ENCODE peak calls at places on chromosome 12, in five cellular contexts. One of them, this sample, is unnamed.

GRCh38 chr12:97555547-97556200 is 93.1 kb downstream of the RMST start:
- DNase-seq in fibroblast of lung: no peak
- DNase-seq in HCT116: no peak
- DNase-seq in hepatocyte: no peak
- DNase-seq in mammary epithelial cell: no peak
- DNase-seq in this sample: no peak

GRCh38 chr12:62698701-62699101 is 232.1 kb downstream of the MON2 start:
- DNase-seq in fibroblast of lung: peak; percentile 85
- DNase-seq in HCT116: no peak
- DNase-seq in hepatocyte: no peak
- DNase-seq in mammary epithelial cell: peak; percentile 32
- DNase-seq in this sample: no peak

GRCh38 chr12:100716949-100717732 is 77.4 kb upstream of the ANO4 start:
- DNase-seq in fibroblast of lung: peak; percentile 36
- DNase-seq in HCT116: no peak
- DNase-seq in hepatocyte: peak; percentile 48
- DNase-seq in mammary epithelial cell: no peak
- DNase-seq in this sample: no peak

GRCh38 chr12:90816353-90817089 is 138.5 kb downstream of the CCER1 start:
- DNase-seq in fibroblast of lung: peak; percentile 78
- DNase-seq in HCT116: no peak
- DNase-seq in hepatocyte: no peak
- DNase-seq in mammary epithelial cell: peak; percentile 74
- DNase-seq in this sample: no peak

GRCh38 chr12:52356762-52357580 is 10.3 kb downstream of the KRT85 start:
- DNase-seq in fibroblast of lung: no peak
- DNase-seq in HCT116: no peak
- DNase-seq in hepatocyte: no peak
- DNase-seq in mammary epithelial cell: no peak
- DNase-seq in this sample: no peak

GRCh38 chr12:58887071-58887470 is 33.2 kb downstream of the LRIG3 start:
- DNase-seq in fibroblast of lung: no peak
- DNase-seq in HCT116: no peak
- DNase-seq in hepatocyte: no peak
- DNase-seq in mammary epithelial cell: no peak
- DNase-seq in this sample: no peak

GRCh38 chr12:28327722-28328121 is 137.5 kb downstream of the CCDC91 start:
- DNase-seq in fibroblast of lung: no peak
- DNase-seq in HCT116: no peak
- DNase-seq in hepatocyte: no peak
- DNase-seq in mammary epithelial cell: no peak
- DNase-seq in this sample: no peak

GRCh38 chr12:24707379-24707778 is 241.5 kb downstream of the BCAT1 start:
- DNase-seq in fibroblast of lung: no peak
- DNase-seq in HCT116: no peak
- DNase-seq in hepatocyte: no peak
- DNase-seq in mammary epithelial cell: no peak
- DNase-seq in this sample: no peak

GRCh38 chr12:1457901-1458300 is 136.5 kb downstream of the FBXL14 start:
- DNase-seq in fibroblast of lung: peak; percentile 95
- DNase-seq in HCT116: no peak
- DNase-seq in hepatocyte: no peak
- DNase-seq in mammary epithelial cell: peak; percentile 43
- DNase-seq in this sample: no peak

GRCh38 chr12:8127138-8127537 is 3.7 kb downstream of the CLEC4A start:
- DNase-seq in fibroblast of lung: no peak
- DNase-seq in HCT116: no peak
- DNase-seq in hepatocyte: no peak
- DNase-seq in mammary epithelial cell: no peak
- DNase-seq in this sample: no peak

GRCh38 chr12:25269701-25270100 is 19.0 kb upstream of the KRAS start:
- DNase-seq in fibroblast of lung: no peak
- DNase-seq in HCT116: no peak
- DNase-seq in hepatocyte: no peak
- DNase-seq in mammary epithelial cell: no peak
- DNase-seq in this sample: no peak

GRCh38 chr12:110224379-110225304 is 56.4 kb upstream of the ATP2A2 start:
- DNase-seq in fibroblast of lung: peak; percentile 83
- DNase-seq in HCT116: no peak
- DNase-seq in hepatocyte: peak; percentile 64
- DNase-seq in mammary epithelial cell: peak; percentile 74
- DNase-seq in this sample: peak; percentile 6

GRCh38 chr12:85872497-85873091 is 1.5 kb upstream of the NTS start:
- DNase-seq in fibroblast of lung: peak; percentile 52
- DNase-seq in HCT116: peak; percentile 50
- DNase-seq in hepatocyte: peak; percentile 74
- DNase-seq in mammary epithelial cell: peak; percentile 45
- DNase-seq in this sample: peak; percentile 73

GRCh38 chr12:6383572-6384498 is at the start of gene LTBR:
- DNase-seq in fibroblast of lung: peak; percentile 82
- DNase-seq in HCT116: no peak
- DNase-seq in hepatocyte: peak; percentile 95
- DNase-seq in mammary epithelial cell: peak; percentile 90
- DNase-seq in this sample: no peak

GRCh38 chr12:67096533-67097318 is 172.4 kb upstream of the CAND1 start:
- DNase-seq in fibroblast of lung: peak; percentile 71
- DNase-seq in HCT116: no peak
- DNase-seq in hepatocyte: no peak
- DNase-seq in mammary epithelial cell: peak; percentile 85
- DNase-seq in this sample: no peak

GRCh38 chr12:130160711-130161231 is 1.5 kb upstream of the FZD10 start:
- DNase-seq in fibroblast of lung: no peak
- DNase-seq in HCT116: no peak
- DNase-seq in hepatocyte: no peak
- DNase-seq in mammary epithelial cell: no peak
- DNase-seq in this sample: no peak

GRCh38 chr12:49885663-49886461 is 17.8 kb downstream of the FAIM2 start:
- DNase-seq in fibroblast of lung: no peak
- DNase-seq in HCT116: no peak
- DNase-seq in hepatocyte: no peak
- DNase-seq in mammary epithelial cell: no peak
- DNase-seq in this sample: no peak

GRCh38 chr12:49883065-49883464 is 20.6 kb downstream of the FAIM2 start:
- DNase-seq in fibroblast of lung: no peak
- DNase-seq in HCT116: no peak
- DNase-seq in hepatocyte: no peak
- DNase-seq in mammary epithelial cell: no peak
- DNase-seq in this sample: no peak

GRCh38 chr12:49887091-49887490 is 16.6 kb downstream of the FAIM2 start:
- DNase-seq in fibroblast of lung: no peak
- DNase-seq in HCT116: no peak
- DNase-seq in hepatocyte: no peak
- DNase-seq in mammary epithelial cell: no peak
- DNase-seq in this sample: no peak

GRCh38 chr12:49887536-49888401 is 15.9 kb downstream of the FAIM2 start:
- DNase-seq in fibroblast of lung: no peak
- DNase-seq in HCT116: no peak
- DNase-seq in hepatocyte: no peak
- DNase-seq in mammary epithelial cell: no peak
- DNase-seq in this sample: no peak

DNA sequence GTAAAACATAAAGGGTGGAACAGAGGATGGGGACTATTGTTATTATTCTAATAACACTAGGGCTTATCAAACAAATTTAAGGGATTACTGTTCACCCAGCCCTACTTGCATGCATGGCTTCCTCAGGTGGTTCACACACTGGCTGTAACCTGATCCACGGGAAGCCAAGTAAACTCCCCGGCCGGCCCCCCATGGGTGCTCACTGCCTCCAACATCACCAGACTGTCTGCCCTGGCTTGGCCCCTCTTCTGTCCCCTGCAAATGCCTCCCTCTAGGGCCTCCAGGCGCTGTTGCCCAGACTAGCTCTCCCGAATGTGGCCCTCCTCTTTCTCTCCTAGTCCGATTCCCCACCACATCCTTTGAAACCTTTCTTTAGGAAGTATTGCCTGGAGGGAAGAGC is 18.6 kb downstream of the FAIM2 start:
- DNase-seq in fibroblast of lung: no peak
- DNase-seq in HCT116: no peak
- DNase-seq in hepatocyte: no peak
- DNase-seq in mammary epithelial cell: no peak
- DNase-seq in this sample: no peak
- TF ChIP-seq CTCF in fibroblast of lung: no peak
- TF ChIP-seq CTCF in HCT116: no peak
- TF ChIP-seq CTCF in hepatocyte: no peak
- TF ChIP-seq CTCF in mammary epithelial cell: no peak
- TF ChIP-seq CTCF in this sample: no peak

DNA sequence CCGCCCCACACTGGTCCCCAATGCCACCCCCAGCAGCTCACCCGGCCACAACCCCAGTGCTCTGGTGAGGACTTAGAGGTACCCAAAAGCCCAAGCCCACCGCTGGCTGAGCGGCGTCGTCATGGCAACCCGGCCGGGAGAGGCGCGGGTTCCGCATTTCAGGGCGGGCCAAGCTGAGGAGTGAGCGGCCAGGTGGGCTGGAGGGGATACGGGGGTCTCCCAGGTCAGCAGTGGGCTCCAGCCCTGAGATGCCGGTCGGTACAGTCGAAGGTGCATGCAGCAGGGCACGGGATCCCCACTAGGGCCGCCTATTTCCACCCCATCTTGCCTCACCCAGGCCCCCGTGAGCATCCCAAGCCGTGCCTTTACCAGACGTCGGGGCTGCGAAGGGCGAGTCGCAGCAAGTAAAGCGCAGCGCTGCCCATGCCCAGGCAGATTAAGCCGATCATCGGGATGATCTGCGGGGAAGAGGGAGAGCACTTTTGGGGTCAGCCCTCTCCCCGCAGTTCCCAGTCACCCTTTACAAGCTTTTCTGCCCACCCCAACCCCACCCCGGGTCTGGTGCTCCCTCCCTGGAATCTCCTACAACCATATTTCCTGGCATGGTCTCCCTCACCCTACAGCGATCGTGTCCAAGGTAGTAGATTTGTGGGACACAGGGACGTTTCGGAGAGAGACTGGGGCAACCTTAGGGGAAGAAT is 6.9 kb downstream of the SHMT2 start:
- DNase-seq in fibroblast of lung: no peak
- DNase-seq in HCT116: no peak
- DNase-seq in hepatocyte: peak; percentile 13
- DNase-seq in mammary epithelial cell: no peak
- DNase-seq in this sample: no peak
- TF ChIP-seq EZH2 in fibroblast of lung: no peak
- TF ChIP-seq EZH2 in HCT116: no peak
- TF ChIP-seq EZH2 in hepatocyte: no peak
- TF ChIP-seq EZH2 in mammary epithelial cell: no peak
- TF ChIP-seq EZH2 in this sample: no peak

DNA sequence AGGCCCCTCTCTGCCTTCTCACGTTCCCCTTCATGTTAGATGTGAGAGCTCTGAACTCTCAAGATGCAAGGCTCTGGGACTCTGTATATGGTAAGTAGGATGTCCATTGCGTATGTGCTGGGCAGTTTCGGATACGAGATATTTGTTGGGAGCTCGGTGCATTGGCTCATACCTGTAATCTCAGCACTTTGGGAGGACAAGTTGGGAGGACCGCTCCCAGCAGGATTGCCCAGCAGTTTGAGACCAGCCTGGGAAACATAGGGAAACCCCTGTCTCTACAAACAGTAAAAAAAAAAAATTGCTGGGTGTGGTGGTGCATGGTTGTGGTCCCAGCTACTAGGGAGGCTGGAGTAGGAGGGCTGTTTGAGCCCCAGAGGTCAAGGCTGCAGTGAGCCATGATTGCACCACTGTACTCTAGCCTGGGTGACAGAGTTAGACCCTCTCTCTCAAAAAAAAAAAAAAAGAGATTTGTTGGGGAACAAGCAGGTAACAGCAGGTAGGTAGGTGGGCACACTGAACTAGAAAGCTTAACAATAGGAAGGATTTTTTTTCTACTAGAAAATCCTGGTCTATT is 3.4 kb downstream of the TMEM120B start:
- DNase-seq in fibroblast of lung: no peak
- DNase-seq in HCT116: no peak
- DNase-seq in hepatocyte: no peak
- DNase-seq in mammary epithelial cell: no peak
- DNase-seq in this sample: no peak
- H3K4me3 ChIP-seq in fibroblast of lung: no peak overlapping the region
- H3K4me3 ChIP-seq in HCT116: no peak overlapping the region
- H3K4me3 ChIP-seq in hepatocyte: no peak overlapping the region
- H3K4me3 ChIP-seq in mammary epithelial cell: no peak overlapping the region
- H3K4me3 ChIP-seq in this sample: no peak overlapping the region

GRCh38 chr12:64323476-64324225 is 66.9 kb downstream of the C12orf56 start:
- DNase-seq in fibroblast of lung: no peak
- DNase-seq in HCT116: no peak
- DNase-seq in hepatocyte: no peak
- DNase-seq in mammary epithelial cell: no peak
- DNase-seq in this sample: no peak
- TF ChIP-seq CTCF in fibroblast of lung: no peak
- TF ChIP-seq CTCF in HCT116: no peak
- TF ChIP-seq CTCF in hepatocyte: no peak
- TF ChIP-seq CTCF in mammary epithelial cell: no peak
- TF ChIP-seq CTCF in this sample: no peak

GRCh38 chr12:122871851-122872785 is 23.8 kb downstream of the VPS37B start:
- DNase-seq in fibroblast of lung: peak; percentile 86
- DNase-seq in HCT116: no peak
- DNase-seq in hepatocyte: peak; percentile 65
- DNase-seq in mammary epithelial cell: peak; percentile 70
- DNase-seq in this sample: peak; percentile 49
- TF ChIP-seq EZH2 in fibroblast of lung: no peak
- TF ChIP-seq EZH2 in HCT116: no peak
- TF ChIP-seq EZH2 in hepatocyte: no peak
- TF ChIP-seq EZH2 in mammary epithelial cell: no peak
- TF ChIP-seq EZH2 in this sample: no peak

DNA sequence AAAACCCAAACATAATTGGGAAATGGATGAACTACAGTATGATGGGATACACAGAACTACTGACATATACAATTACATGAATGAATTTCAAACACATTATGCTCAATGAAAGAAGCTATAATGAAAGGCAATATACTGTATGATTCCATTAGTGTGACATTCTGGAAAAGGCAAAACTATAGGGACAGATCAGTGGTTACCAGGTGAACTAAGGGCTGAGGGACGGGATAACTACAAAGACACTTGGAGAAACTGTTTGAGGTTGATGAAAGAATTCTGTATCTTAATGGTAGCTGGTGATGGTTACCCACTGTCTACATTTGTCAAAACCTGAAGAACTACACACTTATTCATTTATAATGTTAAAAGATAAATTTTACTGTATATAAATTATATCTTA is 7.7 kb downstream of the ZFC3H1 start:
- DNase-seq in fibroblast of lung: no peak
- DNase-seq in HCT116: no peak
- DNase-seq in hepatocyte: no peak
- DNase-seq in mammary epithelial cell: no peak
- DNase-seq in this sample: no peak
- H3K4me3 ChIP-seq in fibroblast of lung: no peak overlapping the region
- H3K4me3 ChIP-seq in HCT116: no peak overlapping the region
- H3K4me3 ChIP-seq in hepatocyte: no peak overlapping the region
- H3K4me3 ChIP-seq in mammary epithelial cell: no peak overlapping the region
- H3K4me3 ChIP-seq in this sample: no peak overlapping the region